ENCODE peak calls at places on chromosomes 16 and 17, in nine cellular contexts. One of them, this sample, is unnamed.

GRCh38 chr16:69893086-69893485 is 58.0 kb upstream of the CLEC18A start:
- DNase-seq in caudate nucleus: no peak
- DNase-seq in amygdala: no peak
- DNase-seq in fibroblast of the aortic adventitia: no peak
- DNase-seq in GM10248: no peak
- DNase-seq in A549: no peak
- DNase-seq in activated effector memory CD4-positive, alpha-beta T cell treated with Interleukin-2 at 50 U/mL for 16 hours: no peak
- DNase-seq in iPS DF 6.9: no peak
- DNase-seq in mesenchymal stem cell: no peak
- DNase-seq in this sample: no peak

GRCh38 chr17:47212458-47212857 is 3.3 kb downstream of the MYL4 start:
- DNase-seq in caudate nucleus: no peak
- DNase-seq in amygdala: no peak
- DNase-seq in fibroblast of the aortic adventitia: no peak
- DNase-seq in GM10248: no peak
- DNase-seq in A549: no peak
- DNase-seq in activated effector memory CD4-positive, alpha-beta T cell treated with Interleukin-2 at 50 U/mL for 16 hours: no peak
- DNase-seq in iPS DF 6.9: no peak
- DNase-seq in mesenchymal stem cell: no peak
- DNase-seq in this sample: no peak

GRCh38 chr16:29995330-29995910 is at the start of gene HIRIP3:
- DNase-seq in caudate nucleus: peak
- DNase-seq in amygdala: peak
- DNase-seq in fibroblast of the aortic adventitia: no peak
- DNase-seq in GM10248: peak
- DNase-seq in A549: peak
- DNase-seq in activated effector memory CD4-positive, alpha-beta T cell treated with Interleukin-2 at 50 U/mL for 16 hours: peak
- DNase-seq in iPS DF 6.9: no peak
- DNase-seq in mesenchymal stem cell: peak
- DNase-seq in this sample: peak

GRCh38 chr16:15434425-15435215 is at the start of gene BMERB1:
- DNase-seq in caudate nucleus: peak
- DNase-seq in amygdala: no peak
- DNase-seq in fibroblast of the aortic adventitia: peak
- DNase-seq in GM10248: no peak
- DNase-seq in A549: peak
- DNase-seq in activated effector memory CD4-positive, alpha-beta T cell treated with Interleukin-2 at 50 U/mL for 16 hours: peak
- DNase-seq in iPS DF 6.9: no peak
- DNase-seq in mesenchymal stem cell: peak
- DNase-seq in this sample: peak

GRCh38 chr16:4511441-4512082 is 27.0 kb downstream of the CDIP1 start:
- DNase-seq in caudate nucleus: no peak
- DNase-seq in amygdala: no peak
- DNase-seq in fibroblast of the aortic adventitia: peak
- DNase-seq in GM10248: no peak
- DNase-seq in A549: peak
- DNase-seq in activated effector memory CD4-positive, alpha-beta T cell treated with Interleukin-2 at 50 U/mL for 16 hours: no peak
- DNase-seq in iPS DF 6.9: peak
- DNase-seq in mesenchymal stem cell: peak
- DNase-seq in this sample: no peak

GRCh38 chr16:74667215-74667765 is 613 bp upstream of the RFWD3 start:
- DNase-seq in caudate nucleus: peak
- DNase-seq in amygdala: no peak
- DNase-seq in fibroblast of the aortic adventitia: peak
- DNase-seq in GM10248: peak
- DNase-seq in A549: peak
- DNase-seq in activated effector memory CD4-positive, alpha-beta T cell treated with Interleukin-2 at 50 U/mL for 16 hours: peak
- DNase-seq in iPS DF 6.9: no peak
- DNase-seq in mesenchymal stem cell: peak
- DNase-seq in this sample: no peak

GRCh38 chr17:10125761-10126553 is 72.4 kb downstream of the GAS7 start:
- DNase-seq in caudate nucleus: no peak
- DNase-seq in amygdala: no peak
- DNase-seq in fibroblast of the aortic adventitia: peak
- DNase-seq in GM10248: no peak
- DNase-seq in A549: no peak
- DNase-seq in activated effector memory CD4-positive, alpha-beta T cell treated with Interleukin-2 at 50 U/mL for 16 hours: no peak
- DNase-seq in iPS DF 6.9: no peak
- DNase-seq in mesenchymal stem cell: peak
- DNase-seq in this sample: no peak

GRCh38 chr17:27888945-27889344 is 4.2 kb downstream of the LYRM9 start:
- DNase-seq in caudate nucleus: no peak
- DNase-seq in amygdala: no peak
- DNase-seq in fibroblast of the aortic adventitia: no peak
- DNase-seq in GM10248: no peak
- DNase-seq in A549: no peak
- DNase-seq in activated effector memory CD4-positive, alpha-beta T cell treated with Interleukin-2 at 50 U/mL for 16 hours: no peak
- DNase-seq in iPS DF 6.9: peak
- DNase-seq in mesenchymal stem cell: peak
- DNase-seq in this sample: no peak

GRCh38 chr17:32111141-32111771 is 31.0 kb upstream of the RHOT1 start:
- DNase-seq in caudate nucleus: peak
- DNase-seq in amygdala: no peak
- DNase-seq in fibroblast of the aortic adventitia: peak
- DNase-seq in GM10248: no peak
- DNase-seq in A549: peak
- DNase-seq in activated effector memory CD4-positive, alpha-beta T cell treated with Interleukin-2 at 50 U/mL for 16 hours: peak
- DNase-seq in iPS DF 6.9: no peak
- DNase-seq in mesenchymal stem cell: peak
- DNase-seq in this sample: no peak

GRCh38 chr16:31487720-31488629 is 5.1 kb downstream of the SLC5A2 start:
- DNase-seq in caudate nucleus: no peak
- DNase-seq in amygdala: no peak
- DNase-seq in fibroblast of the aortic adventitia: peak
- DNase-seq in GM10248: peak
- DNase-seq in A549: peak
- DNase-seq in activated effector memory CD4-positive, alpha-beta T cell treated with Interleukin-2 at 50 U/mL for 16 hours: peak
- DNase-seq in iPS DF 6.9: no peak
- DNase-seq in mesenchymal stem cell: peak
- DNase-seq in this sample: no peak

GRCh38 chr16:1614226-1615102 is 2.3 kb downstream of the CRAMP1 start:
- DNase-seq in caudate nucleus: no peak
- DNase-seq in amygdala: no peak
- DNase-seq in fibroblast of the aortic adventitia: peak
- DNase-seq in GM10248: peak
- DNase-seq in A549: no peak
- DNase-seq in activated effector memory CD4-positive, alpha-beta T cell treated with Interleukin-2 at 50 U/mL for 16 hours: peak
- DNase-seq in iPS DF 6.9: no peak
- DNase-seq in mesenchymal stem cell: peak
- DNase-seq in this sample: no peak

GRCh38 chr17:73228748-73229236 is 32.9 kb downstream of the CPSF4L start:
- DNase-seq in caudate nucleus: no peak
- DNase-seq in amygdala: peak
- DNase-seq in fibroblast of the aortic adventitia: peak
- DNase-seq in GM10248: peak
- DNase-seq in A549: peak
- DNase-seq in activated effector memory CD4-positive, alpha-beta T cell treated with Interleukin-2 at 50 U/mL for 16 hours: no peak
- DNase-seq in iPS DF 6.9: no peak
- DNase-seq in mesenchymal stem cell: peak
- DNase-seq in this sample: peak

GRCh38 chr17:27544350-27545131 is 86.4 kb upstream of the LGALS9 start:
- DNase-seq in caudate nucleus: no peak
- DNase-seq in amygdala: no peak
- DNase-seq in fibroblast of the aortic adventitia: no peak
- DNase-seq in GM10248: peak
- DNase-seq in A549: no peak
- DNase-seq in activated effector memory CD4-positive, alpha-beta T cell treated with Interleukin-2 at 50 U/mL for 16 hours: no peak
- DNase-seq in iPS DF 6.9: no peak
- DNase-seq in mesenchymal stem cell: peak
- DNase-seq in this sample: peak

GRCh38 chr16:50153648-50154368 is 702 bp downstream of the TENT4B start:
- DNase-seq in caudate nucleus: no peak
- DNase-seq in amygdala: no peak
- DNase-seq in fibroblast of the aortic adventitia: no peak
- DNase-seq in GM10248: peak
- DNase-seq in A549: no peak
- DNase-seq in activated effector memory CD4-positive, alpha-beta T cell treated with Interleukin-2 at 50 U/mL for 16 hours: no peak
- DNase-seq in iPS DF 6.9: no peak
- DNase-seq in mesenchymal stem cell: peak
- DNase-seq in this sample: no peak

GRCh38 chr17:74758846-74759163 is 10.4 kb downstream of the NHERF1 start:
- DNase-seq in caudate nucleus: no peak
- DNase-seq in amygdala: no peak
- DNase-seq in fibroblast of the aortic adventitia: peak
- DNase-seq in GM10248: no peak
- DNase-seq in A549: no peak
- DNase-seq in activated effector memory CD4-positive, alpha-beta T cell treated with Interleukin-2 at 50 U/mL for 16 hours: no peak
- DNase-seq in iPS DF 6.9: no peak
- DNase-seq in mesenchymal stem cell: no peak
- DNase-seq in this sample: no peak

GRCh38 chr16:3825103-3825502 is 55.4 kb downstream of the CREBBP start:
- DNase-seq in caudate nucleus: no peak
- DNase-seq in amygdala: no peak
- DNase-seq in fibroblast of the aortic adventitia: peak
- DNase-seq in GM10248: no peak
- DNase-seq in A549: no peak
- DNase-seq in activated effector memory CD4-positive, alpha-beta T cell treated with Interleukin-2 at 50 U/mL for 16 hours: no peak
- DNase-seq in iPS DF 6.9: no peak
- DNase-seq in mesenchymal stem cell: peak
- DNase-seq in this sample: no peak

GRCh38 chr16:20610192-20610891 is 34.2 kb upstream of the ACSM2B start:
- DNase-seq in caudate nucleus: no peak
- DNase-seq in amygdala: no peak
- DNase-seq in fibroblast of the aortic adventitia: no peak
- DNase-seq in GM10248: no peak
- DNase-seq in A549: no peak
- DNase-seq in activated effector memory CD4-positive, alpha-beta T cell treated with Interleukin-2 at 50 U/mL for 16 hours: no peak
- DNase-seq in iPS DF 6.9: no peak
- DNase-seq in mesenchymal stem cell: no peak
- DNase-seq in this sample: no peak

GRCh38 chr17:74426551-74427047 is 5.3 kb upstream of the GPRC5C start:
- DNase-seq in caudate nucleus: no peak
- DNase-seq in amygdala: no peak
- DNase-seq in fibroblast of the aortic adventitia: no peak
- DNase-seq in GM10248: no peak
- DNase-seq in A549: no peak
- DNase-seq in activated effector memory CD4-positive, alpha-beta T cell treated with Interleukin-2 at 50 U/mL for 16 hours: no peak
- DNase-seq in iPS DF 6.9: no peak
- DNase-seq in mesenchymal stem cell: no peak
- DNase-seq in this sample: no peak

GRCh38 chr16:24497405-24497804 is 42.0 kb upstream of the RBBP6 start:
- DNase-seq in caudate nucleus: no peak
- DNase-seq in amygdala: no peak
- DNase-seq in fibroblast of the aortic adventitia: peak
- DNase-seq in GM10248: no peak
- DNase-seq in A549: no peak
- DNase-seq in activated effector memory CD4-positive, alpha-beta T cell treated with Interleukin-2 at 50 U/mL for 16 hours: no peak
- DNase-seq in iPS DF 6.9: no peak
- DNase-seq in mesenchymal stem cell: no peak
- DNase-seq in this sample: no peak

GRCh38 chr16:27776556-27776955 is 226.6 kb downstream of the KATNIP start:
- DNase-seq in caudate nucleus: no peak
- DNase-seq in amygdala: peak
- DNase-seq in fibroblast of the aortic adventitia: no peak
- DNase-seq in GM10248: no peak
- DNase-seq in A549: no peak
- DNase-seq in activated effector memory CD4-positive, alpha-beta T cell treated with Interleukin-2 at 50 U/mL for 16 hours: no peak
- DNase-seq in iPS DF 6.9: no peak
- DNase-seq in mesenchymal stem cell: no peak
- DNase-seq in this sample: no peak

GRCh38 chr17:30279156-30279555 is 12.6 kb downstream of the BLMH start:
- DNase-seq in caudate nucleus: no peak
- DNase-seq in amygdala: no peak
- DNase-seq in fibroblast of the aortic adventitia: no peak
- DNase-seq in GM10248: no peak
- DNase-seq in A549: no peak
- DNase-seq in activated effector memory CD4-positive, alpha-beta T cell treated with Interleukin-2 at 50 U/mL for 16 hours: no peak
- DNase-seq in iPS DF 6.9: no peak
- DNase-seq in mesenchymal stem cell: no peak
- DNase-seq in this sample: no peak

GRCh38 chr16:26598061-26598460 is 468.7 kb upstream of the C16orf82 start:
- DNase-seq in caudate nucleus: no peak
- DNase-seq in amygdala: no peak
- DNase-seq in fibroblast of the aortic adventitia: no peak
- DNase-seq in GM10248: no peak
- DNase-seq in A549: no peak
- DNase-seq in activated effector memory CD4-positive, alpha-beta T cell treated with Interleukin-2 at 50 U/mL for 16 hours: peak
- DNase-seq in iPS DF 6.9: no peak
- DNase-seq in mesenchymal stem cell: no peak
- DNase-seq in this sample: no peak

GRCh38 chr16:87647431-87648185 is 45.3 kb downstream of the JPH3 start:
- DNase-seq in caudate nucleus: no peak
- DNase-seq in amygdala: no peak
- DNase-seq in fibroblast of the aortic adventitia: no peak
- DNase-seq in GM10248: no peak
- DNase-seq in A549: no peak
- DNase-seq in activated effector memory CD4-positive, alpha-beta T cell treated with Interleukin-2 at 50 U/mL for 16 hours: no peak
- DNase-seq in iPS DF 6.9: no peak
- DNase-seq in mesenchymal stem cell: no peak
- DNase-seq in this sample: no peak

GRCh38 chr16:88315543-88316105 is 67.1 kb upstream of the ZNF469 start:
- DNase-seq in caudate nucleus: no peak
- DNase-seq in amygdala: no peak
- DNase-seq in fibroblast of the aortic adventitia: peak
- DNase-seq in GM10248: no peak
- DNase-seq in A549: peak
- DNase-seq in activated effector memory CD4-positive, alpha-beta T cell treated with Interleukin-2 at 50 U/mL for 16 hours: no peak
- DNase-seq in iPS DF 6.9: no peak
- DNase-seq in mesenchymal stem cell: peak
- DNase-seq in this sample: no peak

GRCh38 chr17:54814371-54814770 is 86.3 kb upstream of the TOM1L1 start:
- DNase-seq in caudate nucleus: no peak
- DNase-seq in amygdala: no peak
- DNase-seq in fibroblast of the aortic adventitia: no peak
- DNase-seq in GM10248: no peak
- DNase-seq in A549: no peak
- DNase-seq in activated effector memory CD4-positive, alpha-beta T cell treated with Interleukin-2 at 50 U/mL for 16 hours: no peak
- DNase-seq in iPS DF 6.9: no peak
- DNase-seq in mesenchymal stem cell: no peak
- DNase-seq in this sample: no peak

GRCh38 chr16:89392881-89393730 is 97.3 kb downstream of the ANKRD11 start:
- DNase-seq in caudate nucleus: no peak
- DNase-seq in amygdala: no peak
- DNase-seq in fibroblast of the aortic adventitia: no peak
- DNase-seq in GM10248: no peak
- DNase-seq in A549: no peak
- DNase-seq in activated effector memory CD4-positive, alpha-beta T cell treated with Interleukin-2 at 50 U/mL for 16 hours: no peak
- DNase-seq in iPS DF 6.9: no peak
- DNase-seq in mesenchymal stem cell: no peak
- DNase-seq in this sample: no peak

GRCh38 chr17:50935201-50936124 is 69.3 kb upstream of the TOB1 start:
- DNase-seq in caudate nucleus: peak
- DNase-seq in amygdala: peak
- DNase-seq in fibroblast of the aortic adventitia: no peak
- DNase-seq in GM10248: no peak
- DNase-seq in A549: peak
- DNase-seq in activated effector memory CD4-positive, alpha-beta T cell treated with Interleukin-2 at 50 U/mL for 16 hours: no peak
- DNase-seq in iPS DF 6.9: no peak
- DNase-seq in mesenchymal stem cell: no peak
- DNase-seq in this sample: peak

GRCh38 chr17:81253358-81254131 is 14.4 kb downstream of the NDUFAF8 start:
- DNase-seq in caudate nucleus: peak
- DNase-seq in amygdala: no peak
- DNase-seq in fibroblast of the aortic adventitia: peak
- DNase-seq in GM10248: peak
- DNase-seq in A549: peak
- DNase-seq in activated effector memory CD4-positive, alpha-beta T cell treated with Interleukin-2 at 50 U/mL for 16 hours: peak
- DNase-seq in iPS DF 6.9: no peak
- DNase-seq in mesenchymal stem cell: peak
- DNase-seq in this sample: no peak

GRCh38 chr17:57703273-57703672 is 41.8 kb downstream of the CCDC182 start:
- DNase-seq in caudate nucleus: no peak
- DNase-seq in amygdala: no peak
- DNase-seq in fibroblast of the aortic adventitia: no peak
- DNase-seq in GM10248: no peak
- DNase-seq in A549: no peak
- DNase-seq in activated effector memory CD4-positive, alpha-beta T cell treated with Interleukin-2 at 50 U/mL for 16 hours: no peak
- DNase-seq in iPS DF 6.9: no peak
- DNase-seq in mesenchymal stem cell: no peak
- DNase-seq in this sample: no peak

GRCh38 chr16:74252329-74252728 is 44.3 kb upstream of the PSMD7 start:
- DNase-seq in caudate nucleus: no peak
- DNase-seq in amygdala: no peak
- DNase-seq in fibroblast of the aortic adventitia: no peak
- DNase-seq in GM10248: no peak
- DNase-seq in A549: no peak
- DNase-seq in activated effector memory CD4-positive, alpha-beta T cell treated with Interleukin-2 at 50 U/mL for 16 hours: no peak
- DNase-seq in iPS DF 6.9: no peak
- DNase-seq in mesenchymal stem cell: no peak
- DNase-seq in this sample: no peak